ENCODE peak calls at places on chromosomes 5 and 9, in four cellular contexts. One of them, this sample, is unnamed.

GRCh38 chr5:55033568-55033967 is 9.5 kb downstream of the GZMK start:
- DNase-seq in A549: no peak
- DNase-seq in lower lobe of right lung: no peak
- DNase-seq in body of pancreas: no peak
- DNase-seq in this sample: no peak

GRCh38 chr9:23120630-23121029 is 674.0 kb downstream of the DMRTA1 start:
- DNase-seq in lower lobe of right lung: no peak
- DNase-seq in body of pancreas: no peak
- DNase-seq in A549: no peak
- DNase-seq in this sample: peak; percentile 11

GRCh38 chr9:133682961-133683493 is 46.9 kb downstream of the DBH start:
- DNase-seq in A549: no peak
- DNase-seq in lower lobe of right lung: peak; percentile 39
- DNase-seq in body of pancreas: no peak
- DNase-seq in this sample: no peak

GRCh38 chr5:7534505-7534904 is 138.6 kb downstream of the ADCY2 start:
- DNase-seq in A549: no peak
- DNase-seq in lower lobe of right lung: no peak
- DNase-seq in body of pancreas: no peak
- DNase-seq in this sample: no peak

GRCh38 chr9:25990376-25990775 is 312.1 kb upstream of the TUSC1 start:
- DNase-seq in body of pancreas: no peak
- DNase-seq in lower lobe of right lung: no peak
- DNase-seq in A549: no peak
- DNase-seq in this sample: no peak

GRCh38 chr9:92266486-92266885 is 27.0 kb downstream of the IARS1 start:
- DNase-seq in body of pancreas: no peak
- DNase-seq in A549: no peak
- DNase-seq in lower lobe of right lung: no peak
- DNase-seq in this sample: peak; percentile 10

GRCh38 chr5:149667084-149667826 is 62.9 kb upstream of the PPARGC1B start:
- DNase-seq in A549: peak; percentile 47
- DNase-seq in body of pancreas: no peak
- DNase-seq in lower lobe of right lung: no peak
- DNase-seq in this sample: no peak

GRCh38 chr5:170067574-170068170 is 38.0 kb upstream of the FOXI1 start:
- DNase-seq in A549: no peak
- DNase-seq in body of pancreas: no peak
- DNase-seq in lower lobe of right lung: no peak
- DNase-seq in this sample: no peak

GRCh38 chr5:89435347-89435746 is 552.4 kb upstream of the MEF2C start:
- DNase-seq in body of pancreas: no peak
- DNase-seq in A549: no peak
- DNase-seq in lower lobe of right lung: no peak
- DNase-seq in this sample: no peak

GRCh38 chr9:105244996-105245719 is 707 bp downstream of the SLC44A1 start:
- DNase-seq in body of pancreas: peak; percentile 88
- DNase-seq in A549: peak; percentile 37
- DNase-seq in lower lobe of right lung: peak; percentile 82
- DNase-seq in this sample: peak; percentile 46

GRCh38 chr5:145407300-145408047 is 427.7 kb downstream of the PRELID2 start:
- DNase-seq in body of pancreas: no peak
- DNase-seq in lower lobe of right lung: no peak
- DNase-seq in A549: no peak
- DNase-seq in this sample: no peak

GRCh38 chr5:164153469-164154172 is 648.2 kb downstream of the MAT2B start:
- DNase-seq in lower lobe of right lung: no peak
- DNase-seq in A549: no peak
- DNase-seq in body of pancreas: no peak
- DNase-seq in this sample: no peak

GRCh38 chr5:54803381-54804025 is 181.9 kb downstream of the ESM1 start:
- DNase-seq in A549: no peak
- DNase-seq in lower lobe of right lung: no peak
- DNase-seq in body of pancreas: no peak
- DNase-seq in this sample: peak; percentile 21

GRCh38 chr9:92607773-92608172 is 62.2 kb downstream of the IPPK start:
- DNase-seq in lower lobe of right lung: no peak
- DNase-seq in body of pancreas: peak; percentile 50
- DNase-seq in A549: no peak
- DNase-seq in this sample: peak; percentile 64

GRCh38 chr9:107737610-107737986 is 248.0 kb upstream of the KLF4 start:
- DNase-seq in body of pancreas: no peak
- DNase-seq in A549: no peak
- DNase-seq in lower lobe of right lung: no peak
- DNase-seq in this sample: no peak

GRCh38 chr5:143207563-143208364 is 195.7 kb downstream of the NR3C1 start:
- DNase-seq in A549: no peak
- DNase-seq in body of pancreas: no peak
- DNase-seq in lower lobe of right lung: no peak
- DNase-seq in this sample: no peak

GRCh38 chr5:108818613-108819272 is 71.0 kb downstream of the FER start:
- DNase-seq in lower lobe of right lung: no peak
- DNase-seq in body of pancreas: no peak
- DNase-seq in A549: peak; percentile 13
- DNase-seq in this sample: peak; percentile 50

GRCh38 chr5:176162206-176162605 is 76.0 kb upstream of the SIMC1 start:
- DNase-seq in lower lobe of right lung: no peak
- DNase-seq in body of pancreas: peak; percentile 12
- DNase-seq in A549: no peak
- DNase-seq in this sample: peak; percentile 6

GRCh38 chr9:133477992-133478850 is 678 bp downstream of the SLC2A6 start:
- DNase-seq in A549: no peak
- DNase-seq in lower lobe of right lung: peak; percentile 30
- DNase-seq in body of pancreas: no peak
- DNase-seq in this sample: no peak

GRCh38 chr5:67530609-67531255 is 334.1 kb upstream of the CD180 start:
- DNase-seq in lower lobe of right lung: no peak
- DNase-seq in body of pancreas: no peak
- DNase-seq in A549: no peak
- DNase-seq in this sample: no peak

GRCh38 chr5:90640484-90641059 is 82.0 kb downstream of the ADGRV1 start:
- DNase-seq in body of pancreas: peak; percentile 5
- DNase-seq in A549: no peak
- DNase-seq in lower lobe of right lung: no peak
- DNase-seq in this sample: peak; percentile 13

GRCh38 chr5:52864376-52864775 is 76.7 kb downstream of the ITGA1 start:
- DNase-seq in A549: no peak
- DNase-seq in lower lobe of right lung: no peak
- DNase-seq in body of pancreas: no peak
- DNase-seq in this sample: peak; percentile 42

GRCh38 chr5:122805481-122805880 is 30.6 kb downstream of the SNX2 start:
- DNase-seq in body of pancreas: no peak
- DNase-seq in lower lobe of right lung: no peak
- DNase-seq in A549: peak; percentile 2
- DNase-seq in this sample: peak; percentile 67

GRCh38 chr5:113230711-113231652 is 203.8 kb downstream of the TSSK1B start:
- DNase-seq in lower lobe of right lung: no peak
- DNase-seq in body of pancreas: no peak
- DNase-seq in A549: no peak
- DNase-seq in this sample: no peak

GRCh38 chr9:133371261-133371711 is 4.6 kb downstream of the SURF4 start:
- DNase-seq in body of pancreas: no peak
- DNase-seq in lower lobe of right lung: peak; percentile 43
- DNase-seq in A549: no peak
- DNase-seq in this sample: no peak

GRCh38 chr5:124746916-124747769 is 704 bp upstream of the ZNF608 start:
- DNase-seq in body of pancreas: peak; percentile 92
- DNase-seq in lower lobe of right lung: peak; percentile 75
- DNase-seq in A549: peak; percentile 83
- DNase-seq in this sample: peak; percentile 96

GRCh38 chr5:143108498-143109128 is 294.9 kb downstream of the NR3C1 start:
- DNase-seq in lower lobe of right lung: no peak
- DNase-seq in body of pancreas: peak; percentile 72
- DNase-seq in A549: no peak
- DNase-seq in this sample: no peak

GRCh38 chr5:1644810-1645571 is 121.2 kb upstream of the LPCAT1 start:
- DNase-seq in A549: peak; percentile 81
- DNase-seq in lower lobe of right lung: peak; percentile 86
- DNase-seq in body of pancreas: peak; percentile 81
- DNase-seq in this sample: peak; percentile 94

GRCh38 chr5:33212900-33213299 is 227.9 kb upstream of the TARS1 start:
- DNase-seq in lower lobe of right lung: no peak
- DNase-seq in A549: no peak
- DNase-seq in body of pancreas: no peak
- DNase-seq in this sample: peak; percentile 41

GRCh38 chr5:160525471-160526261 is 104.0 kb downstream of the PTTG1 start:
- DNase-seq in body of pancreas: no peak
- DNase-seq in lower lobe of right lung: no peak
- DNase-seq in A549: no peak
- DNase-seq in this sample: no peak

GRCh38 chr9:137749511-137749910 is 128.1 kb upstream of the CACNA1B start:
- DNase-seq in lower lobe of right lung: no peak
- DNase-seq in body of pancreas: no peak
- DNase-seq in A549: no peak
- DNase-seq in this sample: no peak

GRCh38 chr9:136372561-136373299 is 739 bp downstream of the CARD9 start:
- DNase-seq in A549: peak; percentile 51
- DNase-seq in body of pancreas: peak; percentile 82
- DNase-seq in lower lobe of right lung: peak; percentile 88
- DNase-seq in this sample: peak; percentile 19

GRCh38 chr5:124408738-124409453 is 337.5 kb downstream of the ZNF608 start:
- DNase-seq in A549: no peak
- DNase-seq in body of pancreas: no peak
- DNase-seq in lower lobe of right lung: no peak
- DNase-seq in this sample: no peak

DNA sequence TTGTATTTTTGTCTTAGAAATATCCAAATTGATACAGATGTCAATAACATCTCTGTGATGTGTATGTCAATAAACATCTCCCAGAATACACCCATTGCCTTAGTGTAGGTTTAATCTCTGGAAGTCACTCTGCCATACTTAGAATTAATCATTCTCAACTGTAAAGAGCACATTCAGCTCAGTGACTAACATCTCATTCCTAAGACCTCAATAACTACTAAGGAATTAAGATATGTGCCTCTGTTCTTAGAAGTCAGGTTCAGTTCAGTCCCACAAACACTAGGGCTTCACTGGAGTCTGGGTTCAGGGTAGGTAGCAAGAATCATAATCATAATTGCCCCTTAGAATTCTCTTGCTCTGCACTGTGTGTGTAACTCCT is 31.7 kb downstream of the UGCG start:
- DNase-seq in lower lobe of right lung: no peak
- DNase-seq in body of pancreas: no peak
- DNase-seq in A549: no peak
- DNase-seq in this sample: no peak
- TF ChIP-seq CTCF in lower lobe of right lung: no peak
- TF ChIP-seq CTCF in body of pancreas: no peak
- TF ChIP-seq CTCF in A549: no peak
- TF ChIP-seq CTCF in this sample: no peak

GRCh38 chr9:94925751-94926456 is 199.4 kb downstream of the AOPEP start:
- DNase-seq in A549: peak; percentile 48
- DNase-seq in body of pancreas: no peak
- DNase-seq in lower lobe of right lung: peak; percentile 53
- DNase-seq in this sample: no peak

GRCh38 chr9:94922691-94923107 is 196.2 kb downstream of the AOPEP start:
- DNase-seq in lower lobe of right lung: no peak
- DNase-seq in A549: peak; percentile 47
- DNase-seq in body of pancreas: no peak
- DNase-seq in this sample: peak; percentile 69

GRCh38 chr9:94921656-94922055 is 195.2 kb downstream of the AOPEP start:
- DNase-seq in lower lobe of right lung: no peak
- DNase-seq in A549: no peak
- DNase-seq in body of pancreas: no peak
- DNase-seq in this sample: no peak

GRCh38 chr9:94922098-94922607 is 195.7 kb downstream of the AOPEP start:
- DNase-seq in lower lobe of right lung: peak; percentile 71
- DNase-seq in body of pancreas: peak; percentile 74
- DNase-seq in A549: peak; percentile 93
- DNase-seq in this sample: no peak

GRCh38 chr9:94923333-94924089 is 197.0 kb downstream of the AOPEP start:
- DNase-seq in lower lobe of right lung: no peak
- DNase-seq in A549: no peak
- DNase-seq in body of pancreas: no peak
- DNase-seq in this sample: no peak
- H3K4me1 ChIP-seq in lower lobe of right lung: peaks cover 65% of the 10 kb centered on the region
- H3K4me1 ChIP-seq in A549: peaks cover 76% of the 10 kb centered on the region
- H3K4me1 ChIP-seq in body of pancreas: peaks cover 25% of the 10 kb centered on the region
- H3K4me1 ChIP-seq in this sample: peaks cover 94% of the 10 kb centered on the region

DNA sequence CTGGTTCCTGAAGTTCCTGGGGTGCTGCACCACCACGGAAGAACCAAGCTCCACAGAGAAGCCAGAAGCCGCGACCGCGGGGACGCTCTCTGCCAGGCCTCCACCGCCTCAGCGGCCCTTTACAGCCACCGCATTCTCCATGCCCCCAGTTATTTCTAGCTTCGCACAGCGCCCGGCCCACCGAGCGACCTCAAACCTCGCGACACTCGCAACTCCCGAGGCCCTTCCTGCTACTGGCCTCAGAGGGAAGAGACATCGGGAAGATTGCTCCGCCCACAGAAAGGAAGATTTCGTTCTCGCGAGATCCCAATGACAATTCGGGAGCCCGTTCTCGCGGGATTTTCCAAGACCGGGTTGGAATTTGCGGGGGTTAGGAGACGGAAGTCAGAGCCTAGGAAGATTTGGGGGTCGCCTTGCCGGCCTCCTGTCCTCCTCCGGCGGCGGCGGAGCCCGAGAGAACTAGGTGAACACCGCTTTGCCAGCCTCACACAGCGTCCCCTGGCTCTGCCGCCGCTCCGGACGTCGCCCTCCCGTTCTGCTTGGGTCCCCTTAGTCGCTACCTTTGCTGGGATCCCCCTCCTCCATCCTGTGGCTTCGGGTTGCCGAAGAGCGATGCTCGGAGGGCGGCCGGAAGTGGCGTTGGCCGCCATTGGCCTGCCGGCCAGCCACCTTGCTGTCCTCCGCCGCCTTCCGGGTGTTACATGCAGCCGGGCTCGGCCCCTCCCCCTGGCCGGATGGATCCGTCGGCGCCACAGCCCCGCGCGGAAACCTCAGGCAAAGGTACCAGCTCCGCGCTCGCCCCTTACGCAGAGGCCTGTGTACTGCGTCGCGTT is at the start of gene ERCC6L2:
- DNase-seq in lower lobe of right lung: peak; percentile 97
- DNase-seq in A549: peak; percentile 99
- DNase-seq in body of pancreas: peak; percentile 97
- DNase-seq in this sample: peak; percentile 98
- H3K4me3 ChIP-seq in lower lobe of right lung: no peak within 1 kb of the TSS
- H3K4me3 ChIP-seq in A549: no peak within 1 kb of the TSS
- H3K4me3 ChIP-seq in body of pancreas: peak within 1 kb of the TSS; percentile 65
- H3K4me3 ChIP-seq in this sample: no peak within 1 kb of the TSS

GRCh38 chr5:152912924-152913323 is 507.8 kb upstream of the NMUR2 start:
- DNase-seq in lower lobe of right lung: no peak
- DNase-seq in body of pancreas: no peak
- DNase-seq in A549: no peak
- DNase-seq in this sample: no peak
- TF ChIP-seq CTCF in lower lobe of right lung: no peak
- TF ChIP-seq CTCF in body of pancreas: no peak
- TF ChIP-seq CTCF in A549: no peak
- TF ChIP-seq CTCF in this sample: no peak

GRCh38 chr5:180797256-180798192 is 5.1 kb downstream of the MGAT1 start:
- DNase-seq in body of pancreas: no peak
- DNase-seq in lower lobe of right lung: no peak
- DNase-seq in A549: no peak
- DNase-seq in this sample: no peak
- H3K4me1 ChIP-seq in body of pancreas: peaks cover 69% of the 10 kb centered on the region
- H3K4me1 ChIP-seq in lower lobe of right lung: peaks cover 77% of the 10 kb centered on the region
- H3K4me1 ChIP-seq in A549: peaks cover 37% of the 10 kb centered on the region
- H3K4me1 ChIP-seq in this sample: peaks cover 13% of the 10 kb centered on the region